ENCODE peak calls at places on chromosome 4, in four cellular contexts. One of them, this sample, is unnamed. For H3K4me1, the result is how much of the 10 kb centered on the place peaks cover.

GRCh38 chr4:108877821-108878220 is 115.0 kb upstream of the ETNPPL start:
- DNase-seq in breast epithelium: no peak
- DNase-seq in left ventricle myocardium inferior: no peak
- DNase-seq in upper lobe of left lung: no peak
- DNase-seq in this sample: no peak

GRCh38 chr4:144174401-144175067 is 34.0 kb upstream of the GYPA start:
- DNase-seq in breast epithelium: no peak
- DNase-seq in left ventricle myocardium inferior: no peak
- DNase-seq in upper lobe of left lung: no peak
- DNase-seq in this sample: no peak

GRCh38 chr4:73653695-73654106 is 33.5 kb upstream of the RASSF6 start:
- DNase-seq in left ventricle myocardium inferior: no peak
- DNase-seq in upper lobe of left lung: peak
- DNase-seq in breast epithelium: peak
- DNase-seq in this sample: no peak

GRCh38 chr4:127622923-127623754 is 9.6 kb upstream of the INTU start:
- DNase-seq in left ventricle myocardium inferior: peak
- DNase-seq in upper lobe of left lung: no peak
- DNase-seq in breast epithelium: no peak
- DNase-seq in this sample: no peak

GRCh38 chr4:82372502-82372873 is 1.3 kb downstream of the HNRNPD start:
- DNase-seq in breast epithelium: peak
- DNase-seq in upper lobe of left lung: peak
- DNase-seq in left ventricle myocardium inferior: no peak
- DNase-seq in this sample: no peak

GRCh38 chr4:6469144-6469543 is 3.3 kb downstream of the PPP2R2C start:
- DNase-seq in upper lobe of left lung: no peak
- DNase-seq in left ventricle myocardium inferior: no peak
- DNase-seq in breast epithelium: no peak
- DNase-seq in this sample: no peak

GRCh38 chr4:23584024-23584423 is 305.8 kb downstream of the PPARGC1A start:
- DNase-seq in upper lobe of left lung: no peak
- DNase-seq in left ventricle myocardium inferior: no peak
- DNase-seq in breast epithelium: no peak
- DNase-seq in this sample: no peak

GRCh38 chr4:172998527-172999469 is 169.8 kb upstream of the GALNT7 start:
- DNase-seq in upper lobe of left lung: no peak
- DNase-seq in breast epithelium: no peak
- DNase-seq in left ventricle myocardium inferior: no peak
- DNase-seq in this sample: no peak

GRCh38 chr4:36402008-36402758 is 120.8 kb downstream of the DTHD1 start:
- DNase-seq in breast epithelium: no peak
- DNase-seq in left ventricle myocardium inferior: no peak
- DNase-seq in upper lobe of left lung: no peak
- DNase-seq in this sample: no peak
- H3K4me1 ChIP-seq in breast epithelium: under half
- H3K4me1 ChIP-seq in left ventricle myocardium inferior: under half
- H3K4me1 ChIP-seq in upper lobe of left lung: under half
- H3K4me1 ChIP-seq in this sample: under half

GRCh38 chr4:63370997-63371396 is 1038.3 kb downstream of the TECRL start:
- DNase-seq in upper lobe of left lung: no peak
- DNase-seq in breast epithelium: no peak
- DNase-seq in left ventricle myocardium inferior: no peak
- DNase-seq in this sample: no peak
- H3K4me1 ChIP-seq in upper lobe of left lung: under half
- H3K4me1 ChIP-seq in breast epithelium: under half
- H3K4me1 ChIP-seq in left ventricle myocardium inferior: under half
- H3K4me1 ChIP-seq in this sample: under half

DNA sequence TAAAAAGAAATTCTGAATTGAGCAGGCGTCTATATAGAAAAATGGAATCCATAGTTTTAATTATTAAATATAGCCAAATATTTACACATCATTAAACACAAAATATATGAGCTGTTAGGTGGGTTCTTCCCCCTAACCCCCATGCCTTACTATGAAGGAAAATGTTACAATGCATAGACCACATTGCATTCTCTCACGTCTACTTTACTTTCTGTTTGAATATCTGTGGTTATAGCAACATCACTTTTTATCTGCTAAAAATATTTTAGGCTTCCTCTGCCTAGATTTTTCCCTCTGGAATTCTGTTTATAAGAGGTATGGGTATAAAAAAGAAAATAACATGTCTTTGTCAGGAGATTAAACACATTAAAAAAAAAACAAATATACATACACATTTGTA is 73.1 kb downstream of the MAML3 start:
- DNase-seq in upper lobe of left lung: no peak
- DNase-seq in left ventricle myocardium inferior: no peak
- DNase-seq in breast epithelium: no peak
- DNase-seq in this sample: no peak
- H3K4me1 ChIP-seq in upper lobe of left lung: under half
- H3K4me1 ChIP-seq in left ventricle myocardium inferior: under half
- H3K4me1 ChIP-seq in breast epithelium: under half
- H3K4me1 ChIP-seq in this sample: under half

GRCh38 chr4:40502936-40503335 is 126.7 kb downstream of the RBM47 start:
- DNase-seq in upper lobe of left lung: no peak
- DNase-seq in breast epithelium: no peak
- DNase-seq in left ventricle myocardium inferior: no peak
- DNase-seq in this sample: no peak

GRCh38 chr4:40511017-40511614 is 118.5 kb downstream of the RBM47 start:
- DNase-seq in upper lobe of left lung: peak
- DNase-seq in left ventricle myocardium inferior: no peak
- DNase-seq in breast epithelium: no peak
- DNase-seq in this sample: no peak

GRCh38 chr4:40506492-40506891 is 123.2 kb downstream of the RBM47 start:
- DNase-seq in upper lobe of left lung: no peak
- DNase-seq in breast epithelium: no peak
- DNase-seq in left ventricle myocardium inferior: no peak
- DNase-seq in this sample: no peak

GRCh38 chr4:40506066-40506465 is 123.6 kb downstream of the RBM47 start:
- DNase-seq in upper lobe of left lung: no peak
- DNase-seq in left ventricle myocardium inferior: no peak
- DNase-seq in breast epithelium: no peak
- DNase-seq in this sample: no peak

GRCh38 chr4:40507977-40508376 is 121.7 kb downstream of the RBM47 start:
- DNase-seq in upper lobe of left lung: no peak
- DNase-seq in breast epithelium: no peak
- DNase-seq in left ventricle myocardium inferior: no peak
- DNase-seq in this sample: no peak
- H3K4me1 ChIP-seq in upper lobe of left lung: under half
- H3K4me1 ChIP-seq in breast epithelium: under half
- H3K4me1 ChIP-seq in left ventricle myocardium inferior: under half
- H3K4me1 ChIP-seq in this sample: under half

GRCh38 chr4:48342559-48342878 is 1.2 kb downstream of the SLAIN2 start:
- DNase-seq in left ventricle myocardium inferior: no peak
- DNase-seq in breast epithelium: no peak
- DNase-seq in upper lobe of left lung: no peak
- DNase-seq in this sample: no peak
- H3K4me1 ChIP-seq in left ventricle myocardium inferior: half or more
- H3K4me1 ChIP-seq in breast epithelium: under half
- H3K4me1 ChIP-seq in upper lobe of left lung: under half
- H3K4me1 ChIP-seq in this sample: half or more

GRCh38 chr4:85703098-85703497 is 228.1 kb downstream of the ARHGAP24 start:
- DNase-seq in left ventricle myocardium inferior: no peak
- DNase-seq in upper lobe of left lung: no peak
- DNase-seq in breast epithelium: no peak
- DNase-seq in this sample: no peak

GRCh38 chr4:85701881-85702321 is 227.0 kb downstream of the ARHGAP24 start:
- DNase-seq in upper lobe of left lung: no peak
- DNase-seq in breast epithelium: no peak
- DNase-seq in left ventricle myocardium inferior: no peak
- DNase-seq in this sample: no peak

GRCh38 chr4:85708468-85708867 is 233.5 kb downstream of the ARHGAP24 start:
- DNase-seq in breast epithelium: no peak
- DNase-seq in upper lobe of left lung: no peak
- DNase-seq in left ventricle myocardium inferior: no peak
- DNase-seq in this sample: no peak

GRCh38 chr4:85713005-85713404 is 238.1 kb downstream of the ARHGAP24 start:
- DNase-seq in left ventricle myocardium inferior: no peak
- DNase-seq in breast epithelium: no peak
- DNase-seq in upper lobe of left lung: no peak
- DNase-seq in this sample: no peak

DNA sequence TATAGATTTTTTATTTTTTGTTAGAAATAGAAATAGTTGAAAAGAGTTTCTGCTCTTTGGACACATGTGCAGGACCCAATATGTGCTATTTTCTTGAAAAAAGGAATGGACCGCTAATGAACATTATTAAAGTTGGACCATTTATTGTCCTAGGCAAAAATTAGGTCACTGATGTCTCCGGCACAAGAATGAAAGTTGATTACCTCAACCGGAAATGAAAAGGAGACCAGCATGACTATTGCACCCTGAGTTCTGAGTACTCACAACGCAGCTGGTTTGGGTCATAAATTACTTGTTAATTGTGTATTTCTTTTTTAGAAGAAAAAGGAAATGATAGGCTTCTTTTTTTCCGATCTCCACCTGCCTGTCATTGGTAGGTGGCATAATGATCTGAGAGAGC is 232.6 kb downstream of the ARHGAP24 start:
- DNase-seq in breast epithelium: no peak
- DNase-seq in left ventricle myocardium inferior: no peak
- DNase-seq in upper lobe of left lung: no peak
- DNase-seq in this sample: no peak
- H3K4me1 ChIP-seq in breast epithelium: under half
- H3K4me1 ChIP-seq in left ventricle myocardium inferior: under half
- H3K4me1 ChIP-seq in upper lobe of left lung: under half
- H3K4me1 ChIP-seq in this sample: under half

GRCh38 chr4:19375405-19375804 is 876.3 kb upstream of the SLIT2 start:
- DNase-seq in upper lobe of left lung: no peak
- DNase-seq in breast epithelium: no peak
- DNase-seq in left ventricle myocardium inferior: no peak
- DNase-seq in this sample: no peak
- H3K4me1 ChIP-seq in upper lobe of left lung: under half
- H3K4me1 ChIP-seq in breast epithelium: under half
- H3K4me1 ChIP-seq in left ventricle myocardium inferior: under half
- H3K4me1 ChIP-seq in this sample: under half

DNA sequence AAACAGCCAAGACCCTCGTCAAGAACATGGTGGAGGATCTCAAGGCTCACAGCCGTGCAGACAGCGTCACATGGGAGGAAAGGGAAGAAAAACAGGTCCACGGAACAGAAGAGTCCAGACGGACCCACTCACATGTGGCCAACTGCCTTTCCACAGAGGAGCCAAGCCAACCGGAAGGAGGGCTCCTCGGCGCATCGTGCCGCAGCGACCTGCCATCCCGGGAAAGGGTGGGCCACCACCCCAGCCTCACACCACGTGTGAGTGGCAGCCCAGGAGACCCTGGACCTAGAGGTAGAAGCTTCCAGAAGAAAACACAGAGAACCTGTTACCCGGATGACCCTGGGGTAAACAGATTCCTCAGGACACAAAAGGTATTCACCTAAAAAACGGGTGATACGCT is 28.4 kb downstream of the CTBP1 start:
- DNase-seq in upper lobe of left lung: no peak
- DNase-seq in breast epithelium: no peak
- DNase-seq in left ventricle myocardium inferior: no peak
- DNase-seq in this sample: no peak
- H3K4me1 ChIP-seq in upper lobe of left lung: under half
- H3K4me1 ChIP-seq in breast epithelium: under half
- H3K4me1 ChIP-seq in left ventricle myocardium inferior: under half
- H3K4me1 ChIP-seq in this sample: under half

This sample was measured in vagina.